ENCODE peak calls at places on chromosomes 2 and 18, in four cellular contexts. One of them, this sample, is unnamed.

GRCh38 chr18:77131652-77132368 is 773 bp downstream of the MBP start:
- DNase-seq in coronary artery: peak; percentile 81
- DNase-seq in IMR-90: no peak
- DNase-seq in Right ventricle myocardium superior: peak; percentile 80
- DNase-seq in this sample: peak; percentile 61

GRCh38 chr2:100580474-100581264 is 17.9 kb downstream of the PDCL3 start:
- DNase-seq in coronary artery: no peak
- DNase-seq in IMR-90: no peak
- DNase-seq in Right ventricle myocardium superior: no peak
- DNase-seq in this sample: no peak

GRCh38 chr18:62572456-62572855 is 49.6 kb downstream of the ZCCHC2 start:
- DNase-seq in coronary artery: no peak
- DNase-seq in IMR-90: no peak
- DNase-seq in Right ventricle myocardium superior: no peak
- DNase-seq in this sample: no peak

GRCh38 chr18:45617284-45617683 is 2.0 kb downstream of the SLC14A2 start:
- DNase-seq in coronary artery: peak; percentile 91
- DNase-seq in IMR-90: peak; percentile 81
- DNase-seq in Right ventricle myocardium superior: peak; percentile 89
- DNase-seq in this sample: peak; percentile 86

GRCh38 chr18:805008-805754 is 6.9 kb downstream of the YES1 start:
- DNase-seq in coronary artery: no peak
- DNase-seq in IMR-90: no peak
- DNase-seq in Right ventricle myocardium superior: no peak
- DNase-seq in this sample: no peak

GRCh38 chr18:33577688-33578370 is at the start of gene ASXL3:
- DNase-seq in coronary artery: peak; percentile 86
- DNase-seq in IMR-90: no peak
- DNase-seq in Right ventricle myocardium superior: peak; percentile 65
- DNase-seq in this sample: peak; percentile 65

GRCh38 chr18:22055466-22055865 is 113.9 kb upstream of the GATA6 start:
- DNase-seq in coronary artery: no peak
- DNase-seq in IMR-90: no peak
- DNase-seq in Right ventricle myocardium superior: no peak
- DNase-seq in this sample: no peak

GRCh38 chr2:28604284-28604843 is 108.5 kb downstream of the PLB1 start:
- DNase-seq in coronary artery: no peak
- DNase-seq in IMR-90: no peak
- DNase-seq in Right ventricle myocardium superior: peak; percentile 4
- DNase-seq in this sample: peak; percentile 2

GRCh38 chr2:25491003-25491696 is 149.4 kb upstream of the DNMT3A start:
- DNase-seq in coronary artery: no peak
- DNase-seq in IMR-90: no peak
- DNase-seq in Right ventricle myocardium superior: no peak
- DNase-seq in this sample: no peak

GRCh38 chr2:173792166-173792565 is 173.0 kb downstream of the SP3 start:
- DNase-seq in coronary artery: no peak
- DNase-seq in IMR-90: no peak
- DNase-seq in Right ventricle myocardium superior: no peak
- DNase-seq in this sample: no peak

GRCh38 chr18:80200171-80200931 is 47.0 kb downstream of the PARD6G start:
- DNase-seq in coronary artery: no peak
- DNase-seq in IMR-90: peak; percentile 17
- DNase-seq in Right ventricle myocardium superior: no peak
- DNase-seq in this sample: no peak

GRCh38 chr18:54958711-54959625 is at the start of gene CCDC68:
- DNase-seq in coronary artery: no peak
- DNase-seq in IMR-90: no peak
- DNase-seq in Right ventricle myocardium superior: peak; percentile 69
- DNase-seq in this sample: peak; percentile 75

GRCh38 chr18:34039194-34039593 is 185.5 kb downstream of the NOL4 start:
- DNase-seq in coronary artery: no peak
- DNase-seq in IMR-90: no peak
- DNase-seq in Right ventricle myocardium superior: no peak
- DNase-seq in this sample: no peak

GRCh38 chr2:3305431-3305830 is 72.2 kb downstream of the EIPR1 start:
- DNase-seq in coronary artery: no peak
- DNase-seq in IMR-90: no peak
- DNase-seq in Right ventricle myocardium superior: peak; percentile 4
- DNase-seq in this sample: no peak

GRCh38 chr18:57803119-57803969 is at the start of gene ATP8B1:
- DNase-seq in coronary artery: peak; percentile 89
- DNase-seq in IMR-90: peak; percentile 73
- DNase-seq in Right ventricle myocardium superior: peak; percentile 86
- DNase-seq in this sample: peak; percentile 82